ENCODE peak calls at places on chromosomes 4 and X, in four cellular contexts. N, W, S and A are unnamed samples.

GRCh38 chr4:74623041-74623440 is 171.3 kb downstream of the BTC start:
- DNase-seq in N (no peak), W (no peak), S (peak; percentile 88), A (no peak)

GRCh38 chrX:41110801-41111625 is 25.8 kb downstream of the USP9X start:
- DNase-seq in N (no peak), W (no peak), S (no peak), A (no peak)

GRCh38 chr4:151169223-151169622 is 69.8 kb downstream of the RPS3A start:
- DNase-seq in N (no peak), W (no peak), S (no peak), A (no peak)

GRCh38 chrX:30906726-30907125 is 17.7 kb upstream of the TAB3 start:
- DNase-seq in N (no peak), W (no peak), S (no peak), A (no peak)

GRCh38 chr4:153520871-153521329 is 54.7 kb downstream of the TMEM131L start:
- DNase-seq in N (no peak), W (no peak), S (no peak), A (no peak)

GRCh38 chr4:52958232-52958631 is 96.1 kb downstream of the RASL11B start:
- DNase-seq in N (no peak), W (no peak), S (no peak), A (no peak)

GRCh38 chrX:12352922-12353321 is 214.6 kb downstream of the FRMPD4 start:
- DNase-seq in N (no peak), W (no peak), S (no peak), A (no peak)

GRCh38 chr4:62162606-62163005 is 962.5 kb downstream of the ADGRL3 start:
- DNase-seq in N (no peak), W (no peak), S (no peak), A (no peak)

GRCh38 chr4:792729-793108 is 33.2 kb downstream of the CPLX1 start:
- DNase-seq in N (no peak), W (no peak), S (no peak), A (no peak)

GRCh38 chrX:154603438-154604430 is 15.3 kb downstream of the CTAG1B start:
- DNase-seq in N (no peak), W (no peak), S (peak; percentile 48), A (peak; percentile 71)

GRCh38 chr4:79198886-79199591 is 126.8 kb downstream of the NAA11 start:
- DNase-seq in N (no peak), W (no peak), S (no peak), A (no peak)

GRCh38 chr4:7738458-7739076 is 201.1 kb downstream of the AFAP1 start:
- DNase-seq in N (no peak), W (no peak), S (no peak), A (peak; percentile 84)

GRCh38 chr4:74682567-74683359 is 111.6 kb downstream of the BTC start:
- DNase-seq in N (no peak), W (no peak), S (peak; percentile 88), A (no peak)

GRCh38 chr4:110540606-110541440 is 64.9 kb downstream of the ENPEP start:
- DNase-seq in N (no peak), W (no peak), S (no peak), A (no peak)

GRCh38 chr4:40890199-40890598 is 140.4 kb downstream of the NSUN7 start:
- DNase-seq in N (no peak), W (no peak), S (no peak), A (no peak)

GRCh38 chr4:138186264-138186663 is 55.9 kb downstream of the SLC7A11 start:
- DNase-seq in N (no peak), W (no peak), S (no peak), A (no peak)

GRCh38 chrX:17584248-17584681 is 153.0 kb upstream of the SCML1 start:
- DNase-seq in N (no peak), W (no peak), S (peak; percentile 21), A (no peak)

GRCh38 chr4:16269742-16270522 is 43.7 kb upstream of the TAPT1 start:
- DNase-seq in N (no peak), W (no peak), S (no peak), A (no peak)

GRCh38 chrX:27435031-27435430 is 28.1 kb downstream of the PPP4R3C start:
- DNase-seq in N (no peak), W (no peak), S (no peak), A (no peak)

DNA sequence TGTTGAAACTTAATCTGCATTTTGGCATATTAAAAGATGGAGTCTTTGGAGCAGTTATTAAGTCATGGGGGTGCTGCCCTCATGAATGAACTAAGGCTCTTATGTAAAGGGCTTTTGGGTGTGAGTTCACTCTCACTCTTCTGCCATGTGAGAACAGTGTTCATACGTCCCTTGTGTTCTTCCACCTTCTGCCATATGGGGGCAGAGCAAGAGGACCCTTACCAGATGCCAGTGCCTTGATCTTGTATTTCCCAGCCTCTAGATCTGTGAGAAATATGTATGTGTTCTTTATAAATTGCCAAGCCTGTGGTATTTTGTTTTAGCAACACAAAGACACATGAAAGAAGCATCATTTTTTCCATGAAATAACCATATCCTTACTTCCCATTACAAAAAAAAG is 213.9 kb downstream of the SPOCK3 start:
- DNase-seq in N (no peak), W (no peak), S (peak; percentile 11), A (no peak)
- TF ChIP-seq CTCF in N (no peak), W (no peak), S (peak; percentile 12), A (no peak)

DNA sequence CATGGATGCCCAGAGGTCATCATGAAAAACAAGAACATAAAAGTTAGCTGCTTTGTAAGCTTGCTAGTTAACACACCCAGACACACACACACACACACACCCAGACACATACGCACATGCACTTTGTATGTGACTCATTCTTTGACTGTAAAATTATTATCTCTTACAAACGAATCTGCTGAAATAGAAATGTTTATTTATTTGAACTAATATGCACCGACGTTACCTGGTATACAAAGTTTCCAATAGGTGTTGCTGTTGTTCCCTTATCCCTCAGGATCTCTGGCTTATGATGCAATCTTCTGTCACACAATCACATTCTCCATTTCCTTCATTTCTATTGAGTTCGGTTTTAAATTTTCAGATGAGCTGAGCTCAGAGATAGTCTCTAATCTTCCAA is 209.3 kb downstream of the PTTG2 start:
- DNase-seq in N (no peak), W (no peak), S (no peak), A (no peak)
- TF ChIP-seq CTCF in N (no peak), W (no peak), S (no peak), A (peak; percentile 18)

GRCh38 chrX:119983494-119983893 is 39.9 kb upstream of the NKAP start:
- DNase-seq in N (no peak), W (no peak), S (no peak), A (no peak)

GRCh38 chrX:119986203-119986602 is 42.7 kb upstream of the NKAP start:
- DNase-seq in N (no peak), W (no peak), S (no peak), A (no peak)

GRCh38 chrX:119984652-119985051 is 41.1 kb upstream of the NKAP start:
- DNase-seq in N (no peak), W (no peak), S (no peak), A (no peak)

GRCh38 chrX:119982145-119982544 is 38.6 kb upstream of the NKAP start:
- DNase-seq in N (no peak), W (no peak), S (no peak), A (no peak)

DNA sequence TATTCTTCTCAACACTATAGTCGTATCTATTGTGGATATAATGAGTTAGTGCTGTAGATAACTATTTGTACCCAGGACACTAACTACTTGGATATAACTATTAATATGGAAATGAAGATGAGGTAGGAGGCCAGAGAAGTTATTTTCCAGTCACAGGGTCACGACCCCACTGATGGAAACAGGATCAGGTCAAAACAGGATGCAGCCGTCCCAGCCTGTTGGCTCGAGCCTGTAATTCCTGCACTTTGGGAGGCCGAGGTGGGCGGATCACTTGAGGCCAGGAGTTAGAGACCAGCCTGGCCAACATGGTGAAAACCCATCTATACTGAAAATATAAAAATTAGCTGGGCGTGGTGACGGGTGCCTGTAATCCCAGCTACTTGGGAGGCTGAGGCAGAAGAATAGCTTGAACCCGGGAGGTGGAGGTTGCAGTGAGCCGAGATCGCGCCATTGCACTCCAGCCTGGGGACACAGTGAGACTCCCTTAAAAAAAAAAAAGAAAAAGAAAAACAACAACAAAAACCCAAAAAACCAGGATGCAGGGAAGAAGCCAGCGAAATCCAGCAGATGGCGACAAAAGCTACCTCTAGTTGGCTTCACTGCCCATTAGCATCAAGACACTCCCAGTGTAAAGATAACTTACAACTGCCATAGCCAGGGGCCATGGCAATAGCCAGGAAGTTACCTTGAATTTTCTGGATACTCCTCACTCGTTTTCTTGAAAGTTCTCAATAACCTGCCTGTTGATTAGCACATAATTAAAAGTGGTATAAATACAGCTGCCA is 37.9 kb upstream of the NKAP start:
- DNase-seq in N (no peak), W (no peak), S (peak; percentile 47), A (no peak)
- TF ChIP-seq CTCF in N (peak; percentile 18), W (no peak), S (peak; percentile 51), A (peak; percentile 76)

GRCh38 chr4:92014060-92014459 is 289.7 kb upstream of the GRID2 start:
- DNase-seq in N (no peak), W (no peak), S (no peak), A (no peak)

GRCh38 chr4:92012899-92013867 is 290.6 kb upstream of the GRID2 start:
- DNase-seq in N (no peak), W (no peak), S (peak; percentile 0), A (no peak)
- TF ChIP-seq CTCF in N (no peak), W (no peak), S (no peak), A (no peak)

GRCh38 chr4:169234137-169234855 is 36.5 kb downstream of the SH3RF1 start:
- DNase-seq in N (no peak), W (no peak), S (no peak), A (no peak)
- TF ChIP-seq CTCF in N (no peak), W (no peak), S (no peak), A (no peak)